ENCODE peak calls at places on chromosomes 5 and 9, in five cellular contexts. P is prostate gland, Z is ovary, M is adrenal gland, G is upper lobe of left lung. U is an unnamed sample. For H3K36me3, the result is how much of the 10 kb centered on the place peaks cover.

GRCh38 chr5:161314033-161314432 is 232.5 kb downstream of the GABRB2 start:
- DNase-seq in G (no peak), M (peak), P (no peak), Z (no peak), U (no peak)

GRCh38 chr5:141521244-141521781 is 32.4 kb downstream of the PCDHGC5 start:
- DNase-seq in M (peak), G (no peak), Z (no peak), P (no peak), U (no peak)

GRCh38 chr9:33130501-33130900 is 36.6 kb downstream of the B4GALT1 start:
- DNase-seq in P (no peak), G (no peak), M (no peak), Z (no peak), U (no peak)

GRCh38 chr9:69809304-69809863 is 11.2 kb upstream of the CFAP95 start:
- DNase-seq in Z (no peak), M (no peak), G (no peak), P (no peak), U (no peak)

GRCh38 chr9:131709741-131710499 is 30.0 kb downstream of the RAPGEF1 start:
- DNase-seq in M (no peak), P (no peak), G (no peak), Z (no peak), U (no peak)

GRCh38 chr9:20200900-20201495 is 412.2 kb upstream of the SLC24A2 start:
- DNase-seq in Z (no peak), M (no peak), G (no peak), P (peak), U (no peak)

GRCh38 chr5:92749943-92750342 is 831.1 kb downstream of the NR2F1-AS1 start:
- DNase-seq in Z (no peak), P (no peak), G (no peak), M (no peak), U (no peak)

GRCh38 chr9:128943832-128944620 is 3.4 kb downstream of the DOLK start:
- DNase-seq in G (no peak), P (no peak), Z (peak), M (peak), U (no peak)

GRCh38 chr5:179158556-179158955 is 98.4 kb downstream of the ZNF354C start:
- DNase-seq in M (no peak), Z (peak), G (no peak), P (no peak), U (no peak)

GRCh38 chr9:70586506-70586905 is 172.0 kb upstream of the KLF9 start:
- DNase-seq in G (no peak), Z (no peak), P (no peak), M (no peak), U (no peak)

GRCh38 chr5:120086081-120086480 is 378.0 kb upstream of the PRR16 start:
- DNase-seq in M (no peak), G (no peak), Z (no peak), P (no peak), U (no peak)

GRCh38 chr9:117526674-117527073 is 111.8 kb upstream of the ASTN2 start:
- DNase-seq in P (no peak), M (no peak), Z (no peak), G (no peak), U (no peak)

GRCh38 chr9:89218040-89218928 is 39.7 kb upstream of the SHC3 start:
- DNase-seq in P (no peak), G (no peak), Z (no peak), M (no peak), U (no peak)

GRCh38 chr5:98108497-98108896 is 665.0 kb upstream of the RGMB start:
- DNase-seq in M (no peak), P (no peak), G (no peak), Z (no peak), U (no peak)

DNA sequence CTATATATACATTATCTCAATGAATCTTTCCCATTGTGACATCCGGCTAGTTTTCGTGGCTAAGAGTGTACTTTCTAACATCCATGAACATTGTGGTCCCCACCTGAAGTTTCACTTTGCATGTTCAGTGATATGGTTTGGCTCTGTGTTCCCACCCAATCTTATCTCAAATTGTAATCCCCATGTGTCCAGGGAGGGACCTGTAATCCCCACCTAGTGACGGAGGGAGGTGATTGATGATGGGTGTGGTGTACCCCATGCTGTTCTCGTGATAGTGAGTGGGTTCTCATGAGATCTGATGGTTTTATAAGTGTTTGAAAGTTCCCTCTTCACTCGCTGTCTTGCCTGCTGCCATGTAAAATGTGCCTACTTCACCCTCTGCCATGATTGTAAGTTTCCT is 28.1 kb downstream of the MRPL22 start:
- DNase-seq in P (no peak), M (no peak), Z (no peak), G (no peak), U (no peak)
- H3K36me3 ChIP-seq in P (under half), M (under half), Z (under half), G (under half), U (under half)

GRCh38 chr9:99023831-99024230 is 80.1 kb downstream of the COL15A1 start:
- DNase-seq in Z (peak), M (peak), P (no peak), G (no peak), U (peak)

GRCh38 chr9:99023229-99023628 is 79.5 kb downstream of the COL15A1 start:
- DNase-seq in M (peak), G (no peak), P (no peak), Z (no peak), U (no peak)

GRCh38 chr9:99026271-99026955 is 78.5 kb upstream of the TGFBR1 start:
- DNase-seq in G (no peak), M (no peak), P (no peak), Z (no peak), U (no peak)

GRCh38 chr9:99025616-99026270 is 79.2 kb upstream of the TGFBR1 start:
- DNase-seq in M (no peak), P (no peak), G (no peak), Z (no peak), U (no peak)

GRCh38 chr9:99024959-99025358 is 80.0 kb upstream of the TGFBR1 start:
- DNase-seq in P (no peak), M (no peak), G (no peak), Z (no peak), U (no peak)
- H3K36me3 ChIP-seq in P (under half), M (under half), G (under half), Z (under half), U (half or more)

GRCh38 chr9:78311075-78311474 is 14.2 kb downstream of the PSAT1 start:
- DNase-seq in P (no peak), M (no peak), Z (no peak), G (no peak), U (no peak)
- H3K36me3 ChIP-seq in P (under half), M (under half), Z (under half), G (under half), U (under half)

GRCh38 chr5:138927979-138928378 is 52.8 kb upstream of the LRRTM2 start:
- DNase-seq in G (peak), M (peak), P (no peak), Z (peak), U (peak)

GRCh38 chr5:138925090-138925635 is 50.0 kb upstream of the LRRTM2 start:
- DNase-seq in G (no peak), P (no peak), Z (no peak), M (no peak), U (no peak)

GRCh38 chr5:138926257-138926656 is 51.1 kb upstream of the LRRTM2 start:
- DNase-seq in Z (no peak), G (peak), P (no peak), M (no peak), U (no peak)

GRCh38 chr5:138927539-138927938 is 52.4 kb upstream of the LRRTM2 start:
- DNase-seq in P (no peak), G (no peak), M (no peak), Z (no peak), U (no peak)

GRCh38 chr5:138926688-138927448 is 51.7 kb upstream of the LRRTM2 start:
- DNase-seq in M (peak), P (no peak), Z (no peak), G (no peak), U (no peak)
- H3K36me3 ChIP-seq in M (half or more), P (under half), Z (under half), G (half or more), U (half or more)

DNA sequence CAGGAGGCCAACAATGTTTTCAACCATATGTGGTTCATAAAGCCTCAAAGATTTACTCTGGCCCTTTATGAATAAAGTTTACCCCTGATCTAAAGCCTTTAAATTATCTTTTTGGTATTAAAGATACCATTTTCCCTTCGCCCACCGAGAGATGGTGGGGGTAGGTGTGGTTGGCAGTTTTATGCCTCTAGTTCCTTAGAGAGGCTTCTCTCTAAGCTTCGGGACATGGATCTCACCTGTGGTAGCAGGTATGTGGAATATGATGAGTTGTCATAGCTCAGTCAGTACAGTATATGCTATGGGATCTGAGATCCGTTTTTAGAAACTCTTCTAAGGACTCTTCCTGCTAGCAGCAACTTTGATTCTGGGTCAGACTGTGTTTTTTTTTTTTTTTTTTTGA is 2.3 kb downstream of the UQCRQ start:
- DNase-seq in P (no peak), G (no peak), M (no peak), Z (no peak), U (no peak)
- H3K36me3 ChIP-seq in P (under half), G (under half), M (under half), Z (under half), U (under half)